ENCODE peak calls at places on chromosome 18, in six cellular contexts. J is stimulated activated CD8-positive, alpha-beta memory T cell treated with anti-CD3 and anti-CD28 coated beads, Interleukin-15, amount 100 ng/mL, for 1 hour; V is EH; Z is stimulated activated CD4-positive, alpha-beta T cell treated with anti-CD3 and anti-CD28 coated beads, Interleukin-1b, Interleukin-23, amount 100 ng/mL, for 48 hours; Y is psoas muscle; H is substantia nigra. M is an unnamed sample.
A peak's percentile ranks its signal among the peaks of the same experiment; 100 is the strongest.

GRCh38 chr18:24930478-24930877 is 421.5 kb downstream of the ZNF521 start:
- DNase-seq in J (no peak), Y (no peak), V (no peak), H (no peak), Z (no peak), M (no peak)

GRCh38 chr18:77086034-77086433 is 46.5 kb downstream of the MBP start:
- DNase-seq in J (no peak), Y (no peak), V (peak; percentile 88), Z (no peak), H (no peak), M (no peak)

GRCh38 chr18:58887613-58887963 is 22.9 kb downstream of the ZNF532 start:
- DNase-seq in Y (peak; percentile 76), Z (peak; percentile 8), V (no peak), J (no peak), H (no peak), M (no peak)

GRCh38 chr18:13280066-13280795 is 61.7 kb downstream of the LDLRAD4 start:
- DNase-seq in Y (no peak), V (no peak), H (no peak), J (no peak), Z (no peak), M (no peak)

GRCh38 chr18:7147399-7147798 is 29.8 kb upstream of the LAMA1 start:
- DNase-seq in V (no peak), J (no peak), H (no peak), Y (no peak), Z (no peak), M (no peak)

GRCh38 chr18:78738076-78738690 is 241.4 kb upstream of the SALL3 start:
- DNase-seq in Y (no peak), J (no peak), V (no peak), Z (no peak), H (no peak), M (no peak)

GRCh38 chr18:61765097-61765496 is 127.7 kb downstream of the RNF152 start:
- DNase-seq in Y (no peak), H (no peak), V (peak; percentile 87), Z (no peak), J (no peak), M (no peak)

GRCh38 chr18:11031966-11032365 is 117.4 kb downstream of the PIEZO2 start:
- DNase-seq in Z (no peak), J (no peak), V (no peak), Y (no peak), H (no peak), M (no peak)

GRCh38 chr18:79442508-79443221 is 46.9 kb downstream of the NFATC1 start:
- DNase-seq in H (no peak), Y (no peak), V (no peak), J (no peak), Z (no peak), M (no peak)

GRCh38 chr18:75211002-75211621 is 515 bp downstream of the TSHZ1 start:
- DNase-seq in H (no peak), Z (no peak), Y (peak; percentile 61), J (no peak), V (no peak), M (no peak)

GRCh38 chr18:57428221-57429150 is 6.7 kb upstream of the ONECUT2 start:
- DNase-seq in H (no peak), Y (no peak), Z (no peak), V (no peak), J (no peak), M (no peak)

GRCh38 chr18:77617681-77618080 is 368.0 kb downstream of the GALR1 start:
- DNase-seq in J (no peak), Z (no peak), H (no peak), V (no peak), Y (no peak), M (no peak)

GRCh38 chr18:5398269-5398668 is 102.7 kb upstream of the ZBTB14 start:
- DNase-seq in Z (no peak), Y (no peak), J (no peak), H (no peak), V (no peak), M (no peak)

GRCh38 chr18:3973191-3973590 is 481.9 kb downstream of the DLGAP1 start:
- DNase-seq in Y (no peak), V (no peak), J (no peak), Z (no peak), H (no peak), M (no peak)

GRCh38 chr18:24799176-24799575 is 338.7 kb downstream of the HRH4 start:
- DNase-seq in Y (no peak), V (peak; percentile 21), H (no peak), Z (no peak), J (no peak), M (no peak)

GRCh38 chr18:49784427-49785185 is 28.7 kb downstream of the ACAA2 start:
- DNase-seq in V (peak; percentile 9), Z (no peak), Y (no peak), J (no peak), H (no peak), M (no peak)

GRCh38 chr18:58584219-58585127 is 44.4 kb downstream of the ALPK2 start:
- DNase-seq in H (no peak), V (peak; percentile 93), Y (no peak), J (no peak), Z (no peak), M (no peak)

GRCh38 chr18:63267990-63268721 is 51.4 kb downstream of the BCL2 start:
- DNase-seq in H (no peak), Y (no peak), J (no peak), V (peak; percentile 12), Z (no peak), M (no peak)

GRCh38 chr18:3889803-3890202 is 439.8 kb downstream of the TGIF1 start:
- DNase-seq in H (no peak), J (no peak), Y (no peak), Z (no peak), V (peak; percentile 69), M (no peak)

GRCh38 chr18:69885841-69886531 is 61.7 kb downstream of the CD226 start:
- DNase-seq in H (no peak), V (no peak), Z (peak; percentile 68), Y (no peak), J (no peak), M (no peak)

GRCh38 chr18:25305584-25305983 is 46.4 kb downstream of the ZNF521 start:
- DNase-seq in H (no peak), Y (no peak), V (peak; percentile 20), Z (no peak), J (no peak), M (no peak)

GRCh38 chr18:57837917-57838548 is 34.9 kb upstream of the ATP8B1 start:
- DNase-seq in Z (peak; percentile 76), H (no peak), Y (no peak), V (no peak), J (no peak), M (no peak)

GRCh38 chr18:9673296-9674251 is 34.5 kb upstream of the RAB31 start:
- DNase-seq in J (no peak), Y (no peak), H (no peak), V (peak; percentile 80), Z (peak; percentile 37), M (no peak)

GRCh38 chr18:77143196-77143595 is 10.6 kb upstream of the MBP start:
- DNase-seq in Z (no peak), H (no peak), J (no peak), V (no peak), Y (no peak), M (no peak)

GRCh38 chr18:31268985-31269406 is 49.0 kb upstream of the DSG1 start:
- DNase-seq in J (no peak), V (no peak), Y (no peak), Z (no peak), H (no peak), M (no peak)

GRCh38 chr18:8051388-8051787 is 484.3 kb downstream of the PTPRM start:
- DNase-seq in Y (no peak), H (no peak), J (no peak), V (no peak), Z (no peak), M (no peak)

GRCh38 chr18:11320981-11321380 is 171.6 kb upstream of the PIEZO2 start:
- DNase-seq in J (no peak), H (no peak), Z (no peak), Y (no peak), V (peak; percentile 92), M (no peak)

GRCh38 chr18:45562567-45563479 is 52.5 kb upstream of the SLC14A2 start:
- DNase-seq in Y (peak; percentile 64), J (no peak), V (peak; percentile 44), H (no peak), Z (no peak), M (no peak)

GRCh38 chr18:8480506-8481328 is 128.5 kb upstream of the RAB12 start:
- DNase-seq in J (no peak), Z (no peak), Y (no peak), V (peak; percentile 65), H (no peak), M (no peak)

M was measured in activated CD4-positive, CD25-positive, alpha-beta regulatory T cell.